ENCODE peak calls at places on chromosomes 11 and 22, in seven cellular contexts. J, E, F, G, H, Z and C are unnamed samples.

GRCh38 chr11:119506436-119506835 is 83.5 kb upstream of the THY1 start:
- DNase-seq in G (no peak), F (no peak), Z (no peak), J (no peak), E (no peak), H (no peak), C (no peak)

GRCh38 chr11:77560605-77561004 is 29.1 kb upstream of the AQP11 start:
- DNase-seq in Z (no peak), J (no peak), F (no peak), H (no peak), E (no peak), G (no peak), C (no peak)

GRCh38 chr22:44026630-44027511 is 2.8 kb downstream of the PARVB start:
- DNase-seq in F (peak), J (no peak), Z (peak), H (peak), G (peak), E (peak), C (peak)

GRCh38 chr11:122059565-122059964 is 56.5 kb downstream of the BLID start:
- DNase-seq in H (no peak), E (no peak), G (no peak), Z (no peak), J (no peak), F (no peak), C (no peak)

GRCh38 chr11:97909544-97910394 is 1111.0 kb upstream of the CNTN5 start:
- DNase-seq in H (no peak), G (no peak), F (no peak), J (no peak), E (no peak), Z (no peak), C (no peak)

GRCh38 chr22:35915477-35916013 is 113.1 kb downstream of the RBFOX2 start:
- DNase-seq in Z (no peak), J (no peak), G (no peak), H (no peak), F (no peak), E (no peak), C (no peak)

GRCh38 chr22:23786261-23786710 is 480 bp upstream of the SMARCB1 start:
- DNase-seq in J (no peak), H (no peak), E (no peak), G (no peak), F (no peak), Z (no peak), C (no peak)

GRCh38 chr11:18013790-18014507 is 1.1 kb upstream of the SERGEF start:
- DNase-seq in F (no peak), Z (no peak), H (no peak), G (no peak), E (no peak), J (no peak), C (no peak)

GRCh38 chr11:23885801-23886200 is 611.1 kb upstream of the LUZP2 start:
- DNase-seq in E (no peak), G (no peak), Z (no peak), J (no peak), H (no peak), F (no peak), C (no peak)

GRCh38 chr11:43508511-43508918 is 149.8 kb downstream of the TTC17 start:
- DNase-seq in E (no peak), J (no peak), G (no peak), Z (no peak), H (no peak), F (no peak), C (no peak)

GRCh38 chr22:20552913-20553401 is 45.5 kb downstream of the MED15 start:
- DNase-seq in J (no peak), G (no peak), F (no peak), Z (no peak), H (no peak), E (no peak), C (no peak)

GRCh38 chr11:64935634-64936081 is at the start of gene GPHA2:
- DNase-seq in H (no peak), G (no peak), F (no peak), Z (no peak), E (no peak), J (no peak), C (no peak)